ENCODE peak calls at places on chromosomes 12 and 14, in seven cellular contexts. K is astrocyte of the cerebellum, M is astrocyte of the spinal cord, V is gastrocnemius medialis, J is epithelial cell of esophagus, G is left ventricle myocardium inferior, T is GM12865. C is an unnamed sample.

GRCh38 chr12:13175499-13175898 is 21.0 kb upstream of the EMP1 start:
- DNase-seq in K (no peak), T (no peak), G (no peak), V (no peak), M (no peak), J (peak), C (peak)

GRCh38 chr12:120483621-120484020 is 12.3 kb upstream of the DYNLL1 start:
- DNase-seq in T (no peak), J (no peak), M (no peak), K (no peak), V (no peak), G (no peak), C (no peak)

GRCh38 chr12:24055747-24056146 is 106.3 kb upstream of the SOX5 start:
- DNase-seq in J (no peak), V (no peak), T (no peak), G (no peak), M (no peak), K (no peak), C (no peak)

GRCh38 chr14:104048758-104049496 is 36.6 kb upstream of the ASPG start:
- DNase-seq in K (no peak), V (no peak), T (peak), G (no peak), J (peak), M (peak), C (peak)

GRCh38 chr12:94875525-94875924 is 128.0 kb downstream of the NDUFA12 start:
- DNase-seq in G (no peak), M (peak), K (no peak), T (peak), J (peak), V (no peak), C (no peak)

GRCh38 chr14:98278805-98279204 is 993.2 kb downstream of the BCL11B start:
- DNase-seq in K (no peak), T (no peak), V (no peak), J (no peak), M (no peak), G (no peak), C (no peak)

GRCh38 chr12:42380733-42381132 is 54.8 kb downstream of the PPHLN1 start:
- DNase-seq in K (no peak), T (no peak), G (no peak), M (no peak), J (no peak), V (no peak), C (no peak)

GRCh38 chr12:120522568-120522967 is 6.4 kb downstream of the COQ5 start:
- DNase-seq in J (no peak), G (no peak), V (no peak), K (no peak), M (no peak), T (no peak), C (no peak)

GRCh38 chr14:30874999-30875787 is 834 bp downstream of the COCH start:
- DNase-seq in K (no peak), T (peak), J (no peak), M (no peak), V (no peak), G (no peak), C (peak)

GRCh38 chr12:84738481-84738972 is 174.1 kb downstream of the SLC6A15 start:
- DNase-seq in K (no peak), J (peak), G (no peak), V (no peak), M (peak), T (no peak), C (peak)

GRCh38 chr12:107200394-107200793 is 107.0 kb upstream of the CRY1 start:
- DNase-seq in G (no peak), K (peak), J (peak), V (no peak), T (peak), M (peak), C (peak)

GRCh38 chr12:9365296-9365695 is 157.1 kb upstream of the PZP start:
- DNase-seq in K (peak), G (no peak), T (no peak), J (no peak), M (peak), V (no peak), C (peak)

GRCh38 chr14:105581551-105582341 is 55.4 kb downstream of the TMEM121 start:
- DNase-seq in M (no peak), J (no peak), T (peak), K (no peak), G (no peak), V (no peak), C (no peak)

GRCh38 chr12:8852119-8852518 is 29.7 kb downstream of the A2ML1 start:
- DNase-seq in T (no peak), G (no peak), J (no peak), V (no peak), K (no peak), M (no peak), C (no peak)

GRCh38 chr14:47833006-47833405 is 157.6 kb upstream of the MDGA2 start:
- DNase-seq in K (no peak), T (no peak), J (no peak), G (no peak), M (no peak), V (no peak), C (no peak)

GRCh38 chr12:11834104-11834812 is 184.8 kb downstream of the ETV6 start:
- DNase-seq in V (no peak), J (peak), T (peak), K (no peak), G (no peak), M (no peak), C (peak)

GRCh38 chr12:91763654-91764439 is 381.8 kb downstream of the BTG1 start:
- DNase-seq in V (no peak), K (no peak), J (no peak), G (no peak), M (no peak), T (no peak), C (no peak)

GRCh38 chr12:48991247-48992050 is 7.7 kb downstream of the DDN start:
- DNase-seq in T (no peak), K (no peak), G (no peak), M (no peak), V (no peak), J (no peak), C (no peak)

GRCh38 chr14:102194856-102195255 is 55.2 kb downstream of the WDR20 start:
- DNase-seq in V (no peak), K (no peak), T (no peak), J (no peak), G (no peak), M (no peak), C (no peak)

GRCh38 chr14:102857444-102857843 is 65.0 kb upstream of the AMN start:
- DNase-seq in K (no peak), T (no peak), M (no peak), G (no peak), J (no peak), V (no peak), C (no peak)

GRCh38 chr12:78060186-78060585 is 229.5 kb downstream of the NAV3 start:
- DNase-seq in M (peak), G (no peak), J (peak), K (peak), V (no peak), T (no peak), C (peak)

GRCh38 chr14:101037021-101037817 is 133.7 kb upstream of the RTL1 start:
- DNase-seq in G (no peak), J (no peak), V (peak), T (no peak), K (no peak), M (no peak), C (no peak)

GRCh38 chr14:87066221-87066817 is 926.7 kb downstream of the GALC start:
- DNase-seq in J (peak), T (no peak), G (no peak), M (no peak), V (no peak), K (no peak), C (peak)

GRCh38 chr12:79848321-79848720 is 86.6 kb downstream of the PPP1R12A start:
- DNase-seq in T (no peak), J (no peak), V (no peak), K (no peak), G (no peak), M (peak), C (no peak)

GRCh38 chr14:74478996-74479635 is 14.0 kb downstream of the NPC2 start:
- DNase-seq in T (no peak), V (no peak), J (peak), K (no peak), M (peak), G (no peak), C (peak)
- TF ChIP-seq CTCF in T (peak), V (peak), J (peak), K (peak), M (peak), G (peak), C (peak)

GRCh38 chr12:57242329-57242690 is 8.7 kb downstream of the STAC3 start:
- DNase-seq in T (no peak), J (no peak), M (no peak), K (no peak), G (peak), V (peak), C (no peak)
- H3K4me3 ChIP-seq in T (no peak), J (no peak), M (no peak), K (no peak), G (peak), V (peak), C (no peak)

GRCh38 chr14:50055461-50056228 is 60.7 kb downstream of the VCPKMT start:
- DNase-seq in J (no peak), M (no peak), T (no peak), G (no peak), K (no peak), V (no peak), C (no peak)
- TF ChIP-seq CTCF in J (no peak), M (peak), T (no peak), G (peak), K (no peak), V (no peak), C (no peak)

GRCh38 chr14:54564071-54564798 is 2.7 kb upstream of the SAMD4A start:
- DNase-seq in M (peak), V (no peak), J (peak), K (peak), G (no peak), T (peak), C (no peak)
- H3K4me3 ChIP-seq in M (peak), V (peak), J (peak), K (peak), G (peak), T (no peak), C (peak)

DNA sequence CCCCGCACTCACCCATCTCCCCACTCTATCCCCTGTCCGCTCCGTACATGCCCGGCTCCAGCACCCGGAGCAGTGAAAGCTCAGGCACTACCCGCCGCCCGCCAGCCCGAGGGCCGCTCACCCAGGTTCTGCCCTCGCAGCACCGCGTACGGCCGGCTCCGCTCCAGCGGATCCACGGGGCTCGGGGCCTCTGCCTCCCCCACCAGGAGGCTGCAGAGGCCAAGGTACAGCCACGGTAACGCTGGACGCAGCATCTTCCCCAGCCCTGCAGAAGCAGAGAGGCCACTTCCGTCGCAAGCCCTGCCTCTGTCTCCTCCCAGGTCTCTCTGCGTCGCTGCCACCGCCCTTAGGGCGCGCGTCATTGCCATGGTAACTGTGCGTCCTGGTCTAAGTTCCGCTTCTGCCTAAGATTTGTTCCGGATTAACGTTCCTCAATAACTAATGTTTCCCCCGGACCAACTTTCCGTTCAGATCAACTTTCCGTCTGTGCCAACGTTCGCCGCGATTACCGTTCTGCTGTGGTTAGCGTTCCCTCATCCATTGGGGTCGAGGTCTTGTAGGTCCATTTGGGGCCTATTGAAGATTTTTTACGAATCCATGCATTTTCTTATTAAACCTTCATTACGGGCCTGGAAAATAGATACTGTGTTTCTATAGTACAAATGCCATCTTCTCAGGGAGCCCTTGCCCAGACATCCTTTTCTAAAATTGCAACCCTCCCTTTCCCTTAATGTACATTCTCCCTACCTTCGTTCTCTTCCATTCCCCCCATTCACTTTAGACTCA is at the start of gene C12orf76:
- DNase-seq in G (peak), K (peak), M (peak), V (peak), J (peak), T (peak), C (peak)
- TF ChIP-seq CTCF in G (no peak), K (no peak), M (no peak), V (no peak), J (no peak), T (no peak), C (no peak)

GRCh38 chr12:64598831-64599230 is 11.5 kb upstream of the RASSF3 start:
- DNase-seq in T (no peak), V (no peak), M (no peak), G (no peak), K (no peak), J (no peak), C (no peak)
- H3K4me3 ChIP-seq in T (no peak), V (no peak), M (no peak), G (no peak), K (no peak), J (no peak), C (no peak)